ENCODE peak calls at places on chromosomes 4 and X, in eight cellular contexts. Y is activated CD4-positive, alpha-beta T cell treated with anti-CD3 and anti-CD28 coated beads, Interleukin-2, amount 50 U/mL, for 4 hours; V is T-helper 9 cell; R is germinal center; T is gastrocnemius medialis; B is AG08396; I is MCF 10A; N is activated CD8-positive, alpha-beta memory T cell treated with anti-CD3 and anti-CD28 coated beads for 48 hours. D is an unnamed sample.

GRCh38 chrX:146278381-146278780 is 460.8 kb downstream of the SLITRK2 start:
- DNase-seq in N (no peak), V (no peak), I (peak), R (no peak), B (no peak), Y (no peak), T (no peak), D (peak)

GRCh38 chr4:54363037-54363436 is 133.9 kb downstream of the PDGFRA start:
- DNase-seq in Y (no peak), I (no peak), V (no peak), T (no peak), B (no peak), R (no peak), N (no peak), D (no peak)

GRCh38 chr4:947491-947971 is 15.3 kb downstream of the TMEM175 start:
- DNase-seq in R (no peak), T (peak), Y (no peak), B (no peak), I (no peak), N (no peak), V (no peak), D (no peak)

GRCh38 chr4:121096629-121097028 is 24.3 kb upstream of the NDNF start:
- DNase-seq in B (peak), V (no peak), R (no peak), T (no peak), N (no peak), I (peak), Y (no peak), D (no peak)

GRCh38 chr4:112322866-112323265 is 25.7 kb downstream of the ALPK1 start:
- DNase-seq in R (no peak), V (no peak), B (no peak), N (no peak), T (no peak), Y (no peak), I (no peak), D (no peak)

GRCh38 chr4:68954126-68954525 is 2.5 kb upstream of the UGT2A3 start:
- DNase-seq in N (no peak), T (no peak), V (no peak), R (no peak), B (no peak), I (no peak), Y (no peak), D (no peak)

GRCh38 chrX:23904096-23904495 is 3.6 kb downstream of the APOO start:
- DNase-seq in B (peak), I (no peak), T (no peak), V (no peak), R (no peak), Y (no peak), N (no peak), D (no peak)

GRCh38 chr4:26284536-26284935 is 36.3 kb upstream of the RBPJ start:
- DNase-seq in Y (no peak), I (peak), R (no peak), B (no peak), V (no peak), T (no peak), N (no peak), D (no peak)

GRCh38 chrX:74231625-74232024 is 72.4 kb upstream of the ZCCHC13 start:
- DNase-seq in T (no peak), B (no peak), I (no peak), V (no peak), Y (no peak), R (no peak), N (no peak), D (no peak)

GRCh38 chrX:10471426-10471825 is 149.0 kb downstream of the MID1 start:
- DNase-seq in B (no peak), I (no peak), R (no peak), N (no peak), V (no peak), Y (no peak), T (no peak), D (no peak)

GRCh38 chrX:82813671-82814078 is 694.4 kb upstream of the POU3F4 start:
- DNase-seq in T (no peak), Y (no peak), N (no peak), V (no peak), B (no peak), R (no peak), I (peak), D (no peak)

GRCh38 chrX:82748901-82749505 is 759.1 kb upstream of the POU3F4 start:
- DNase-seq in I (peak), Y (no peak), B (no peak), V (no peak), R (no peak), T (no peak), N (no peak), D (no peak)

GRCh38 chr4:110224812-110225211 is 26.4 kb upstream of the ELOVL6 start:
- DNase-seq in Y (no peak), B (no peak), N (no peak), V (no peak), R (no peak), I (no peak), T (no peak), D (no peak)

GRCh38 chr4:161696957-161697356 is 466.8 kb downstream of the FSTL5 start:
- DNase-seq in R (no peak), B (no peak), T (no peak), Y (no peak), V (no peak), I (no peak), N (no peak), D (no peak)

GRCh38 chrX:106999002-106999975 is 723 bp downstream of the MORC4 start:
- DNase-seq in T (peak), B (peak), I (peak), Y (peak), N (no peak), R (peak), V (peak), D (peak)

GRCh38 chr4:6740347-6740746 is 24.4 kb downstream of the BLOC1S4 start:
- DNase-seq in Y (no peak), B (no peak), N (no peak), T (no peak), V (no peak), I (no peak), R (no peak), D (no peak)

GRCh38 chrX:17374619-17375360 is at the start of gene NHS:
- DNase-seq in R (peak), Y (no peak), V (no peak), N (no peak), T (peak), B (peak), I (peak), D (peak)

GRCh38 chr4:118180776-118181175 is 146.5 kb downstream of the NDST3 start:
- DNase-seq in N (no peak), T (no peak), Y (no peak), I (peak), V (no peak), R (no peak), B (no peak), D (no peak)

GRCh38 chrX:119990409-119990994 is 47.0 kb upstream of the NKAP start:
- DNase-seq in Y (no peak), B (no peak), N (no peak), T (no peak), R (no peak), V (no peak), I (no peak), D (no peak)

GRCh38 chr4:2341261-2341841 is 77.1 kb downstream of the ZFYVE28 start:
- DNase-seq in V (no peak), R (no peak), B (no peak), Y (no peak), I (no peak), N (no peak), T (no peak), D (peak)

GRCh38 chr4:5446595-5446994 is 261.8 kb downstream of the EVC2 start:
- DNase-seq in Y (no peak), I (no peak), T (no peak), B (no peak), V (no peak), R (no peak), N (no peak), D (no peak)

GRCh38 chr4:132865458-132865857 is 283.6 kb upstream of the PCDH10 start:
- DNase-seq in Y (no peak), R (no peak), T (no peak), N (no peak), I (no peak), B (no peak), V (no peak), D (no peak)